ENCODE peak calls at places on chromosomes 12 and 14, in six cellular contexts. G is activated CD4-positive, alpha-beta T cell treated with anti-CD3 and anti-CD28 coated beads, Interleukin-2, amount 50 U/mL, for 24 hours; W is HFFc6; O is left cardiac atrium; T is neuronal stem cell; M is posterior cingulate gyrus. L is an unnamed sample.

GRCh38 chr12:132133952-132134652 is 10.0 kb downstream of the DDX51 start:
- DNase-seq in G (no peak), W (no peak), O (no peak), T (no peak), M (no peak), L (no peak)

GRCh38 chr12:91111366-91112321 is at the start of gene LUM:
- DNase-seq in G (no peak), W (peak), O (peak), T (peak), M (no peak), L (no peak)

GRCh38 chr12:101854747-101855146 is 22.6 kb upstream of the DRAM1 start:
- DNase-seq in G (no peak), W (no peak), O (no peak), T (no peak), M (no peak), L (no peak)

GRCh38 chr14:103121161-103121845 is 2.0 kb upstream of the TNFAIP2 start:
- DNase-seq in G (no peak), W (no peak), O (peak), T (no peak), M (no peak), L (no peak)

GRCh38 chr14:84806627-84807026 is 723.3 kb upstream of the FLRT2 start:
- DNase-seq in G (no peak), W (no peak), O (no peak), T (no peak), M (no peak), L (no peak)

GRCh38 chr12:52415870-52416750 is 10.0 kb upstream of the KRT82 start:
- DNase-seq in G (no peak), W (peak), O (peak), T (no peak), M (no peak), L (no peak)

GRCh38 chr14:79011091-79011919 is 841.1 kb downstream of the NRXN3 start:
- DNase-seq in G (no peak), W (peak), O (no peak), T (peak), M (peak), L (no peak)

GRCh38 chr14:70601162-70601561 is 707 bp upstream of the MED6 start:
- DNase-seq in G (no peak), W (no peak), O (no peak), T (no peak), M (no peak), L (no peak)

GRCh38 chr14:81946808-81947798 is 413.4 kb upstream of the SEL1L start:
- DNase-seq in G (no peak), W (no peak), O (peak), T (no peak), M (peak), L (no peak)

GRCh38 chr12:129911437-129912049 is 7.7 kb upstream of the TMEM132D start:
- DNase-seq in G (no peak), W (no peak), O (peak), T (peak), M (peak), L (peak)

GRCh38 chr14:65940056-65940735 is 527.7 kb downstream of the FUT8 start:
- DNase-seq in G (no peak), W (no peak), O (no peak), T (no peak), M (no peak), L (no peak)

GRCh38 chr12:116878567-116879508 is 2.4 kb downstream of the HRK start:
- DNase-seq in G (no peak), W (no peak), O (no peak), T (no peak), M (no peak), L (no peak)

GRCh38 chr14:103880986-103881926 is 33.9 kb upstream of the PPP1R13B start:
- DNase-seq in G (no peak), W (no peak), O (peak), T (no peak), M (no peak), L (no peak)

GRCh38 chr12:32870716-32871115 is 25.9 kb downstream of the PKP2 start:
- DNase-seq in G (no peak), W (no peak), O (no peak), T (no peak), M (no peak), L (no peak)

L was measured in occipital lobe.